ENCODE peak calls at places on chromosomes 13 and 19, in seven cellular contexts. K is NCI-H748 treated with DMSO at 0.1 percent for 48 hours, M is lower leg skin, Z is aorta, C is putamen, J is EH, B is COR-L47. L is an unnamed sample.
A peak's percentile ranks its signal among the peaks of the same experiment; 100 is the strongest.

GRCh38 chr13:48232420-48233096 is 448 bp upstream of the ITM2B start:
- DNase-seq in K (no peak), M (peak; percentile 90), Z (no peak), C (no peak), J (peak; percentile 31), B (peak; percentile 15), L (no peak)

GRCh38 chr19:51691122-51692064 is 1.7 kb upstream of the SPACA6 start:
- DNase-seq in K (no peak), M (peak; percentile 83), Z (no peak), C (no peak), J (peak; percentile 62), B (no peak), L (no peak)

GRCh38 chr19:11268783-11269267 is 6.5 kb upstream of the DOCK6 start:
- DNase-seq in K (no peak), M (peak; percentile 91), Z (no peak), C (peak; percentile 57), J (peak; percentile 76), B (no peak), L (no peak)

GRCh38 chr13:45925151-45925550 is 73.6 kb upstream of the SIAH3 start:
- DNase-seq in K (no peak), M (no peak), Z (no peak), C (no peak), J (no peak), B (no peak), L (no peak)

GRCh38 chr13:98875146-98875729 is 102.6 kb downstream of the DOCK9 start:
- DNase-seq in K (no peak), M (no peak), Z (no peak), C (no peak), J (no peak), B (no peak), L (no peak)

GRCh38 chr19:53696951-53697350 is 65.2 kb downstream of the DPRX start:
- DNase-seq in K (no peak), M (no peak), Z (no peak), C (no peak), J (no peak), B (no peak), L (no peak)

GRCh38 chr13:79405501-79405830 is 589 bp downstream of the RBM26 start:
- DNase-seq in K (no peak), M (no peak), Z (no peak), C (no peak), J (no peak), B (no peak), L (no peak)

GRCh38 chr19:7522923-7523667 is 671 bp downstream of the MCOLN1 start:
- DNase-seq in K (no peak), M (peak; percentile 92), Z (peak; percentile 61), C (no peak), J (peak; percentile 41), B (no peak), L (no peak)

GRCh38 chr19:3406571-3407111 is 40.3 kb downstream of the NFIC start:
- DNase-seq in K (no peak), M (no peak), Z (no peak), C (no peak), J (no peak), B (no peak), L (no peak)

GRCh38 chr19:40586611-40587010 is 9.9 kb downstream of the SHKBP1 start:
- DNase-seq in K (no peak), M (no peak), Z (no peak), C (no peak), J (no peak), B (no peak), L (no peak)

GRCh38 chr19:38361633-38362075 is 12.7 kb upstream of the PSMD8 start:
- DNase-seq in K (peak; percentile 87), M (peak; percentile 92), Z (peak; percentile 89), C (no peak), J (peak; percentile 77), B (peak; percentile 71), L (peak; percentile 61)

GRCh38 chr19:10421240-10421948 is 1.1 kb downstream of the PDE4A start:
- DNase-seq in K (no peak), M (no peak), Z (no peak), C (no peak), J (no peak), B (no peak), L (no peak)

GRCh38 chr19:34336781-34337271 is 28.2 kb upstream of the GPI start:
- DNase-seq in K (no peak), M (no peak), Z (no peak), C (no peak), J (peak; percentile 49), B (peak; percentile 20), L (peak; percentile 36)

GRCh38 chr13:64441740-64442139 is 2788.4 kb downstream of the PCDH9 start:
- DNase-seq in K (no peak), M (no peak), Z (no peak), C (no peak), J (no peak), B (no peak), L (no peak)

GRCh38 chr19:29264897-29265296 is 51.9 kb upstream of the UQCRFS1 start:
- DNase-seq in K (no peak), M (peak; percentile 48), Z (no peak), C (no peak), J (no peak), B (no peak), L (no peak)

L was measured in NCI-H2081.